ENCODE peak calls at places on chromosomes 12 and 14, in four cellular contexts. One of them, this sample, is unnamed. For H3K4me1, the result is how much of the 10 kb centered on the place peaks cover.

GRCh38 chr12:16347391-16348298 is at the start of gene MGST1:
- DNase-seq in endodermal cell: peak
- DNase-seq in HepG2: peak
- DNase-seq in kidney: no peak
- DNase-seq in this sample: no peak

GRCh38 chr14:99551034-99551922 is 52.7 kb downstream of the CCDC85C start:
- DNase-seq in HepG2: no peak
- DNase-seq in kidney: no peak
- DNase-seq in endodermal cell: no peak
- DNase-seq in this sample: no peak

GRCh38 chr12:130835011-130835410 is 4.0 kb downstream of the STX2 start:
- DNase-seq in endodermal cell: peak
- DNase-seq in kidney: no peak
- DNase-seq in HepG2: no peak
- DNase-seq in this sample: no peak

GRCh38 chr12:71014180-71014785 is 93.7 kb upstream of the PTPRR start:
- DNase-seq in kidney: no peak
- DNase-seq in HepG2: peak
- DNase-seq in endodermal cell: no peak
- DNase-seq in this sample: no peak

GRCh38 chr14:95564060-95564459 is 29.2 kb downstream of the GLRX5 start:
- DNase-seq in kidney: no peak
- DNase-seq in endodermal cell: peak
- DNase-seq in HepG2: no peak
- DNase-seq in this sample: no peak

GRCh38 chr12:102376251-102376747 is 104.1 kb downstream of the IGF1 start:
- DNase-seq in HepG2: no peak
- DNase-seq in kidney: no peak
- DNase-seq in endodermal cell: no peak
- DNase-seq in this sample: no peak

GRCh38 chr12:80792861-80793260 is 76.1 kb downstream of the MYF5 start:
- DNase-seq in HepG2: no peak
- DNase-seq in endodermal cell: no peak
- DNase-seq in kidney: no peak
- DNase-seq in this sample: no peak

GRCh38 chr12:95637010-95637409 is 85.7 kb upstream of the USP44 start:
- DNase-seq in endodermal cell: no peak
- DNase-seq in kidney: no peak
- DNase-seq in HepG2: no peak
- DNase-seq in this sample: no peak

GRCh38 chr14:94145902-94146527 is 16.6 kb upstream of the IFI27L2 start:
- DNase-seq in HepG2: no peak
- DNase-seq in endodermal cell: no peak
- DNase-seq in kidney: no peak
- DNase-seq in this sample: no peak

GRCh38 chr12:76029982-76030377 is 1.6 kb downstream of the PHLDA1 start:
- DNase-seq in endodermal cell: peak
- DNase-seq in HepG2: no peak
- DNase-seq in kidney: no peak
- DNase-seq in this sample: no peak

GRCh38 chr12:116879509-116880212 is 1.6 kb downstream of the HRK start:
- DNase-seq in HepG2: no peak
- DNase-seq in kidney: peak
- DNase-seq in endodermal cell: peak
- DNase-seq in this sample: no peak

GRCh38 chr14:23177181-23177580 is 6.3 kb downstream of the SLC7A8 start:
- DNase-seq in kidney: no peak
- DNase-seq in endodermal cell: peak
- DNase-seq in HepG2: no peak
- DNase-seq in this sample: no peak

GRCh38 chr14:46988312-46988711 is 336.7 kb upstream of the RPL10L start:
- DNase-seq in endodermal cell: no peak
- DNase-seq in HepG2: no peak
- DNase-seq in kidney: no peak
- DNase-seq in this sample: no peak

GRCh38 chr14:72825486-72825885 is 68.4 kb downstream of the DPF3 start:
- DNase-seq in kidney: no peak
- DNase-seq in HepG2: no peak
- DNase-seq in endodermal cell: no peak
- DNase-seq in this sample: no peak

GRCh38 chr14:104187121-104187889 is 48.9 kb downstream of the KIF26A start:
- DNase-seq in HepG2: no peak
- DNase-seq in kidney: no peak
- DNase-seq in endodermal cell: no peak
- DNase-seq in this sample: no peak

GRCh38 chr12:56128669-56129209 is 672 bp downstream of the ESYT1 start:
- DNase-seq in HepG2: no peak
- DNase-seq in endodermal cell: no peak
- DNase-seq in kidney: peak
- DNase-seq in this sample: no peak

DNA sequence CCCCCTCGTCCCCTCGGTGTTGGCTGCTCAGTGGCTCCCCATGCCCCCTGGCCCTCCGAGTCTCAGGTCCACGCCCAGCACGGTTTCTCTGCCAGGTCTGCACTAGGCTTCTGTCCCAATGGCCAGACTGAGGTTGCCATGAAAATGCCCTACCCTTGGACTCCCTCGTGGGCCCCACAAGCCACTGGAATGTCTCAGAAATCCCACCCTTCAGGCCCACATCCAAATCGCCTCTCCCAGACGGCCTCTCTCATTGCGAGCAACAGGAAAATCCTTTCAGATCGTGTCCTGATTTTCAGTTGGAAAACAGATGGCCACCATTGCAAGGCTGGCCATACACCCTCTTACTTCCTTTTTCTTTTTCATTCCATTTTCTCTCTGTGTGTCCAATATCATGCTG is 77.4 kb downstream of the IRF2BPL start:
- DNase-seq in kidney: no peak
- DNase-seq in HepG2: no peak
- DNase-seq in endodermal cell: no peak
- DNase-seq in this sample: no peak
- H3K4me1 ChIP-seq in kidney: half or more
- H3K4me1 ChIP-seq in HepG2: half or more
- H3K4me1 ChIP-seq in endodermal cell: under half
- H3K4me1 ChIP-seq in this sample: half or more

GRCh38 chr14:67944605-67945004 is 125.0 kb downstream of the RAD51B start:
- DNase-seq in kidney: no peak
- DNase-seq in HepG2: no peak
- DNase-seq in endodermal cell: no peak
- DNase-seq in this sample: no peak
- H3K9ac ChIP-seq in kidney: no peak
- H3K9ac ChIP-seq in HepG2: no peak
- H3K9ac ChIP-seq in endodermal cell: no peak
- H3K9ac ChIP-seq in this sample: no peak

GRCh38 chr12:84763112-84763511 is 149.5 kb downstream of the SLC6A15 start:
- DNase-seq in kidney: no peak
- DNase-seq in endodermal cell: no peak
- DNase-seq in HepG2: no peak
- DNase-seq in this sample: no peak
- H3K27ac ChIP-seq in kidney: no peak
- H3K27ac ChIP-seq in endodermal cell: no peak
- H3K27ac ChIP-seq in HepG2: no peak
- H3K27ac ChIP-seq in this sample: no peak

DNA sequence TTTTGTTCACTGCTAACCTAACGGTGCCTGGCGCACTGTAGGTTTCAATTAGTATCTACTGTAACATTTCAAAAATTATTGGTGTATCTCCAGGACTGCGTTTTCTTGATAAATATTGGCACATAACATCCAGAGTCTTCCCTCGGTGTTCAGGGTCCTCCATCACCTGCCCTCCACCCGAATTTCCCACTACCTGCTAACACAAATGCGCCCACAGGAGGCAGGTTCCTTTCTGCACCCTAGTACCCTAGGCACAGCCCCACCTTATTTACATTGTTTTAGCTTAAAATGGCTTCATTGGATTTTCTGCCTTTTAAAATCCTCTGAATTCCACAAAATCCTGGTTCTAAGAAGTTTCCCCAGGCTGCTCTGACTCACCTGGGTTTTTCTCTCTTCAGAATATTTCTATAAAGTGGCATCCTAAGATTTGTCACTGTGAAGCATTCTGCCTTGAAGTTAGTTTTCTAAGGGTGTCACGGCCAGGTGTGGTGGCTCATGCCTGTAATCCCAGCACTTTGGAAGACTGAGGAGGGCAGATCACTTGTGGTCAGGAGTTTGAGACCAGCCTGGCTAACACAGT is 38.6 kb downstream of the CPM start:
- DNase-seq in kidney: no peak
- DNase-seq in HepG2: no peak
- DNase-seq in endodermal cell: no peak
- DNase-seq in this sample: no peak
- H3K4me1 ChIP-seq in kidney: under half
- H3K4me1 ChIP-seq in HepG2: under half
- H3K4me1 ChIP-seq in endodermal cell: under half
- H3K4me1 ChIP-seq in this sample: under half